ENCODE peak calls at places on chromosomes 13 and 19, in seven cellular contexts. M, P, E, A, Q, B and V are unnamed samples.

GRCh38 chr13:42396501-42396900 is 124.5 kb downstream of the AKAP11 start:
- DNase-seq in M (no peak), P (peak), E (no peak), A (no peak), Q (no peak), B (no peak), V (no peak)

GRCh38 chr19:33300016-33300981 is 2.0 kb downstream of the CEBPA start:
- DNase-seq in M (no peak), P (no peak), E (no peak), A (no peak), Q (no peak), B (no peak), V (no peak)

GRCh38 chr19:7565332-7565731 is 29.8 kb downstream of the PNPLA6 start:
- DNase-seq in M (no peak), P (no peak), E (no peak), A (no peak), Q (no peak), B (no peak), V (no peak)

GRCh38 chr19:5996598-5997320 is 18.8 kb upstream of the RANBP3 start:
- DNase-seq in M (no peak), P (no peak), E (no peak), A (no peak), Q (no peak), B (no peak), V (no peak)

GRCh38 chr13:44174769-44175425 is 198.7 kb upstream of the SERP2 start:
- DNase-seq in M (no peak), P (no peak), E (no peak), A (peak), Q (no peak), B (peak), V (no peak)

GRCh38 chr19:15737722-15738121 is at the start of gene OR10H3:
- DNase-seq in M (no peak), P (no peak), E (no peak), A (no peak), Q (no peak), B (no peak), V (no peak)

GRCh38 chr19:4066176-4066606 is 508 bp downstream of the ZBTB7A start:
- DNase-seq in M (peak), P (peak), E (peak), A (no peak), Q (no peak), B (no peak), V (no peak)

GRCh38 chr13:32330438-32330837 is 15.1 kb downstream of the BRCA2 start:
- DNase-seq in M (no peak), P (no peak), E (no peak), A (no peak), Q (no peak), B (peak), V (no peak)

DNA sequence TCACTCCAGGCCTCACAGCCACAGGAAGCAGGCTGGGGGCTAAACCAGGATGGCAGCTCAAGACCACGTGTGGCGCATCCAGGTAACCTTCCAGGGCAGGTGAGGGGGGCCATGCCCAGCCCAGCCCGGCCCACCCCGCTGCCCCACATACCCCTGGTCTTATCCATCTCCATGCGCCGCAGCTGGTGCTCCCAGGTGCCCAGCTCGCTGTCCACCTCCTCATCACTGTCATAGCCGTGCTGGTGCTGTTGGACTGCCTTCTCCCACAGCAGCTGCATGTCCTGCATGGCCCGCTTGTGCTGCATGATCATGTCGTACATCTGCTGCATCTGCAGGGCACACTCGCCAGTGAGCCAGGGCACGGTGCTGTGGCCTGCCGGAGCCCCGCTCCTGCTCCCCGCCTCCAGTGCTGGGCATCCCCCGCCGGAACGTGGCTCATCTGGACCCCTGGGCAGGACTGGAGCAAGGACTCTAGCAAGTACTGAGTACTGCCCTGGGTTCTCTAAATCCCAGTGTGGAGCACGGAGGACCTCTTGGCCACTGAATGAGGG is 6.0 kb upstream of the TM6SF2 start:
- DNase-seq in M (no peak), P (no peak), E (no peak), A (no peak), Q (no peak), B (no peak), V (no peak)
- H3K27ac ChIP-seq in M (no peak), P (no peak), E (no peak), A (no peak), Q (no peak), B (no peak), V (no peak)

DNA sequence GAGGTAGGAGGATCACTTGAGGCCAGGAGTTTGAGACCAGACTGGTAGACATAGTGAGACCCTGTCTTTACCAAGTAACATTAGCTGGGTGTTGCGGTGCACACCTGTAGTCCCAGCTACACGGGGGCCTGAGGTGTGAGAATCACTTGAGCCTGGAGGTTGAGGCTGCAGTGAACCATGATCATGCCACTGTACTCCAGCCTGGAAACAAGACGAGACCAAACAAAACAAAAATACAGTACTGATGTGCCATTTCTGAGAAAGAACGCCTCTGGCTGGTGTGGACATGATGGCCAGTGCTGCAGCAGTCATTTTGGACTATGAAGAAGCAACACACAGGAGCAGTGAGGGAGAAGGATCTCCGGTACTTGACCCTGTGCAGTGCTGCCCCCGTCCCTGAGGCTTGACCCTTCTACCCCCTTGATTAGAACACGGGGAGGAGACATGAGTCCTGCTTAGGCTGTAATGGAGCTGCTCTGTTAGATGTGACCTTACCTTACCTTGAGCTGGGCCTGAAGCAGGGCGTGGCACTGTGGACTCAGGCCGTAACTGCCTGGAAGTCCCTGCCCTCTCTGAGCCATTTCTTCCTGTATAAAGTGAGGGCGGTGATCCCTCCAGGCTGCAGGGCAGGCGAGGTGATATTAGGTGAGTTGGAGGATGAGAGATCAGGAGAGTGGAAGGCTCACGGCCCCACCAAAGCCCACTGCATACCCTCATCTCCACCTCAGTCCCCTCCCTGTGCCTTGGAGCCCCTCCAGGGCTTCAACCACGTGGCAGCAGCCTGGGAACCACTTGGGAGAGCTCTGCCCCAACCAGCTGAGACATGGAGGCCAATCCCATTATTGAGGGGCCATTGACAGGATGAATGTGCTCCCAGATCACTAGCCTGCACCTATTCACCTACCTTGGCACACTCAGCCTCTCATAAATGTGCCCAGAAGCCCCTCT is 5.9 kb downstream of the RPL18A start:
- DNase-seq in M (no peak), P (no peak), E (peak), A (peak), Q (no peak), B (no peak), V (no peak)
- H3K27ac ChIP-seq in M (no peak), P (no peak), E (peak), A (peak), Q (no peak), B (no peak), V (no peak)

DNA sequence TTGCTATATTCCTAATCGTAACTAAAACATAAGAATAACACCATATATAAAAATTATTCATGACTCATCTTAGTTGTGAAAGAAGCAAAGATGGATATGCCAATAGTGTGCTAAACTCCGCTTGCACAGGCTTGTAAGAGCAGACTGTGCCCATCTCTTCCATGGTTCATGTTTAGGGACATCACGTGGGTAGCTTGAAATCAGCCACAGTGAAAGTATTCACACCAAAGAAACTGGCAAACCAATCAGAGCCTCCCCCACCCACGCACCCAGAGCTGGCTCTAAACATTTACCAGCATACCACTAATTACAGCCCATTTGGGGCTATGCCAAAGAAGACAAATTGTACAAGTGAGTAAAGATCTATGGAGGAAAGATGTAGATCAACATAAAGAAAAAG is 147.5 kb downstream of the DIAPH3 start:
- DNase-seq in M (no peak), P (no peak), E (no peak), A (no peak), Q (no peak), B (no peak), V (no peak)
- H3K27ac ChIP-seq in M (no peak), P (no peak), E (no peak), A (no peak), Q (no peak), B (no peak), V (no peak)

GRCh38 chr19:18062043-18062442 is 24.7 kb downstream of the IL12RB1 start:
- DNase-seq in M (no peak), P (no peak), E (no peak), A (no peak), Q (no peak), B (no peak), V (no peak)

GRCh38 chr19:18059902-18060301 is 26.8 kb downstream of the IL12RB1 start:
- DNase-seq in M (no peak), P (no peak), E (no peak), A (no peak), Q (no peak), B (no peak), V (no peak)

GRCh38 chr19:18060472-18060871 is 26.3 kb downstream of the IL12RB1 start:
- DNase-seq in M (no peak), P (no peak), E (no peak), A (no peak), Q (no peak), B (no peak), V (no peak)

GRCh38 chr19:18065173-18065495 is 21.6 kb downstream of the IL12RB1 start:
- DNase-seq in M (no peak), P (no peak), E (no peak), A (no peak), Q (no peak), B (no peak), V (no peak)

DNA sequence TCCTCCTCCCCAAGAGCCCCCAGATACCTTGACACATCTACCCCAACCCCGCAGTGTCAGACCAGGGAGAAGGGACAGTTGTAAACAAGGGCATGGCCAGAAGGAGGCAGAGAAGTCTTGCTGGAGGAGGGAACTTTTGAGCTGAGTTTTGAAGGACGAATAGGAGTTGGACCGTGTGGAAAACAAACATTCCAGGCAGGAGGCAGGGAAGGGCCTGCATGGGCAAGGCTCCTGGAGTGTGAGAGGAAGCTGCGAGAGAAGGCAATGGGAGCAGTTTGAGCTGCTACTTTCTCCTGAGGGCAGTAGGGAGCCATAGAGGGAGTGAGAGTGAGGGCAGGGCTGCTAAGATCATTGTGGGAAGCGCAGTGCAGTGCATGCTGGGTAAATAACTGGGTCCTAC is 23.3 kb downstream of the IL12RB1 start:
- DNase-seq in M (no peak), P (peak), E (no peak), A (peak), Q (no peak), B (no peak), V (no peak)
- H3K27ac ChIP-seq in M (no peak), P (no peak), E (no peak), A (no peak), Q (no peak), B (no peak), V (no peak)

GRCh38 chr13:27264648-27265047 is 6.0 kb upstream of the RASL11A start:
- DNase-seq in M (no peak), P (no peak), E (no peak), A (no peak), Q (no peak), B (no peak), V (no peak)
- H3K27ac ChIP-seq in M (no peak), P (no peak), E (no peak), A (no peak), Q (peak), B (no peak), V (peak)

GRCh38 chr19:46326608-46327007 is 20.3 kb upstream of the PPP5C start:
- DNase-seq in M (no peak), P (no peak), E (no peak), A (no peak), Q (no peak), B (no peak), V (no peak)

GRCh38 chr19:46320559-46320958 is 23.7 kb downstream of the HIF3A start:
- DNase-seq in M (no peak), P (no peak), E (no peak), A (no peak), Q (no peak), B (no peak), V (no peak)

GRCh38 chr19:46321653-46322052 is 24.8 kb downstream of the HIF3A start:
- DNase-seq in M (no peak), P (no peak), E (no peak), A (no peak), Q (no peak), B (no peak), V (no peak)

GRCh38 chr19:46328079-46328478 is 18.8 kb upstream of the PPP5C start:
- DNase-seq in M (no peak), P (no peak), E (no peak), A (no peak), Q (no peak), B (no peak), V (no peak)

DNA sequence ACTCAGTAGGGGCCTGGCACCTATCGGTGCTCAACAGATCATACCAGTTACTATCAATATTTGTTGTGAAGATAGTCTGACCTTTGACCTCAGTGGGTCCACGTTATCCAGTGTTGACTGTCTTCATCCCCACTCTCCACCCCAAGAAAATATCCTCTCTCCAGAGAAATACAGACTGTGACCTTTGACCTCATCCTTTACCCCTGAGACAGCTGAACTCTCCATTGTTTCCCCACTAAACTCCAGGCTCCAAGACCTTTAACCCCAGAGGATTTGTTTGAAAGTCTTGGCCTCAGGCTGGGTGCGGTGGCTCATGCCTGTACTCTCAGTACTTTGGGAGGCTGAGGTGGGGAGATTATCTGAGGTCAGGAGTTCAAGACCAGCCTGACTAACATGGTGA is 22.6 kb upstream of the PPP5C start:
- DNase-seq in M (no peak), P (no peak), E (no peak), A (no peak), Q (no peak), B (no peak), V (no peak)
- H3K27ac ChIP-seq in M (no peak), P (no peak), E (no peak), A (no peak), Q (no peak), B (no peak), V (no peak)

GRCh38 chr19:16921766-16922591 is 33.2 kb downstream of the F2RL3 start:
- DNase-seq in M (no peak), P (no peak), E (no peak), A (no peak), Q (no peak), B (no peak), V (no peak)
- H3K27ac ChIP-seq in M (no peak), P (no peak), E (no peak), A (no peak), Q (no peak), B (no peak), V (no peak)

GRCh38 chr13:21175656-21176194 is 627 bp downstream of the SKA3 start:
- DNase-seq in M (no peak), P (no peak), E (no peak), A (no peak), Q (no peak), B (peak), V (no peak)
- H3K27ac ChIP-seq in M (peak), P (no peak), E (peak), A (peak), Q (peak), B (peak), V (peak)

GRCh38 chr13:97974773-97975172 is 21.3 kb downstream of the IPO5 start:
- DNase-seq in M (no peak), P (no peak), E (no peak), A (no peak), Q (no peak), B (no peak), V (no peak)
- H3K27ac ChIP-seq in M (no peak), P (no peak), E (no peak), A (peak), Q (no peak), B (no peak), V (no peak)

GRCh38 chr19:38704488-38705026 is 39.7 kb downstream of the CAPN12 start:
- DNase-seq in M (no peak), P (no peak), E (no peak), A (no peak), Q (no peak), B (no peak), V (no peak)
- H3K27ac ChIP-seq in M (no peak), P (no peak), E (no peak), A (peak), Q (peak), B (no peak), V (peak)